ENCODE peak calls at places on chromosomes 6 and 20, in four cellular contexts. N is A549, W is BE2C, S is body of pancreas. C is an unnamed sample.

GRCh38 chr6:154508573-154509375 is 1.7 kb downstream of the CNKSR3 start:
- DNase-seq in S (peak; percentile 52), N (no peak), W (no peak), C (no peak)

GRCh38 chr20:7770578-7770977 is 169.7 kb downstream of the HAO1 start:
- DNase-seq in N (no peak), W (no peak), S (no peak), C (no peak)

GRCh38 chr6:32655311-32655710 is 11.1 kb downstream of the HLA-DQB1 start:
- DNase-seq in W (no peak), N (no peak), S (no peak), C (no peak)

GRCh38 chr20:48972816-48973215 is 51.3 kb downstream of the ARFGEF2 start:
- DNase-seq in W (no peak), N (no peak), S (no peak), C (no peak)

GRCh38 chr6:29919506-29919905 is 22.8 kb upstream of the HLA-A start:
- DNase-seq in W (no peak), S (no peak), N (no peak), C (no peak)

GRCh38 chr6:5439749-5440148 is 178.4 kb downstream of the FARS2 start:
- DNase-seq in N (peak; percentile 65), S (no peak), W (no peak), C (no peak)

GRCh38 chr20:36572701-36573102 is 695 bp upstream of the TGIF2 start:
- DNase-seq in W (no peak), N (peak; percentile 19), S (peak; percentile 42), C (no peak)

GRCh38 chr6:41039060-41039998 is at the start of gene UNC5CL:
- DNase-seq in W (peak; percentile 66), N (peak; percentile 46), S (peak; percentile 83), C (peak; percentile 82)

GRCh38 chr20:33475381-33476160 is 14.3 kb upstream of the CBFA2T2 start:
- DNase-seq in W (peak; percentile 15), S (no peak), N (no peak), C (no peak)

GRCh38 chr20:33477386-33478234 is 12.3 kb upstream of the CBFA2T2 start:
- DNase-seq in N (no peak), W (no peak), S (no peak), C (no peak)

GRCh38 chr20:33480071-33480470 is 9.8 kb upstream of the CBFA2T2 start:
- DNase-seq in N (no peak), W (no peak), S (no peak), C (no peak)

GRCh38 chr20:33482581-33482980 is 7.3 kb upstream of the CBFA2T2 start:
- DNase-seq in N (no peak), S (no peak), W (no peak), C (no peak)

GRCh38 chr20:33481431-33481941 is 8.4 kb upstream of the CBFA2T2 start:
- DNase-seq in S (no peak), W (no peak), N (no peak), C (no peak)
- H3K4me1 ChIP-seq in S (no peaks in the 10 kb centered on the region), W (no peaks in the 10 kb centered on the region), N (no peaks in the 10 kb centered on the region), C (no peaks in the 10 kb centered on the region)

GRCh38 chr6:66418906-66419305 is 711.9 kb upstream of the EYS start:
- DNase-seq in N (no peak), W (no peak), S (no peak), C (no peak)

GRCh38 chr6:66423047-66423446 is 716.0 kb upstream of the EYS start:
- DNase-seq in S (no peak), N (no peak), W (no peak), C (no peak)

DNA sequence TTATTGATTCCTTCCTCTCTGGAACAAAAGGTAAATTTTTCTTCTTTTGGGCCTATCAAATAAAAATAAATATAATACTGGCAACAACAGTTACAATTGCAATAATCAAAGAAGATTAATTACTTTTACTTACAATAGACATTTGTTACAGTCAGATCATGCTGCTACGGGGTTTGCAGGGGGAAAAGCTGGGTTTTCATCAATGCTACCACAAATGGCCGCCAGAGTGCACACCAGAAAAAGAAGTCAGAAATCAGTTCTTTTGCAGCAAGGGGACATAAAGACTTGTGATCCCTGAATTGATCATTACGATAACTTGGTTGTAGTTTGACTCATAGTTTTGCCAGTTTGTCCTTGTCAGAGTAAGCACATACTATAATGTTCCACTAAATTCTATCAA is 714.5 kb upstream of the EYS start:
- DNase-seq in W (peak; percentile 8), S (no peak), N (peak; percentile 1), C (no peak)
- TF ChIP-seq CTCF in W (peak; percentile 43), S (no peak), N (no peak), C (no peak)

DNA sequence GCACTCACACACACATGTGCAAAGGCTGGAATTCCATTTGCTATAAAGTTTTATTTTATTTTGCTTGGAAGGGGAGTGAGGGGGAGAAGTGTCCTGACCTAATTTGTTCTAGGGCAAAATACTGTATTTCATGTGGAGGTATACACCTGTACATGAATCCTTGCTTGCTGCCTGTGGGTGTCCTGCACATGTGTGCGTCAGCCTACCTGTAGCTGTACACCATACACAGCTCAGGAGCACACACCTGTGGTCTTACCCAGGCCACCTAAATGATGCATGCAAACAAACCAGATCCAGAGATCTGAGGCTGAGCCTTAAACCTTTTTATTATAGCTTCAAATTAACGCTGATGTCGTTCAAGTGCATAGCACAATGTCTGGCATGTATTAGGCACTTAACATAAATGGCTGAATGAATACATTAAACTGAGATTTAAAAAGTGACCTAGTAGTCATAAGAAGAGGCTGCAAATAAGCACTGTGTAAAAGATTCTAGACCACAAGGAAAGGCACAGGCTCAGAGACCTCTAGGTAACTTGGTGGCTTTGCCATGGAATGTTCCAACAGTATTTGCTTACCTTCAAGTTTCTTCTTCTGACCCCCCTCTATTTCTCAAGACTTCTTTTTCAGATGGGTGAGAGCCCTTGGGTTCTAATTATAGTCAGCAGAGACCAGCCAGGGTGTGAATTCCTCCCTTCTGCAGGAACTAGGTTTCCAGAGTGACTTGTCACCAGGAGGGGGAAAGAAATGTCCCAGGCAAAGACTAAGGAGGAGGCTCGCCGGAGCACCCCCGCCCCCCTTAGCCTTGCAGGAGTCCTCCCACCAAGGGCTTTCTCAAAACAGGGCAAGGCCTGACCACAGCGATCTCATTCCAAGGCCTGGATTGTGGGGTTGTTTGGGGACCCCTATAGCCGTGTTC is 13.4 kb downstream of the FOXC1 start:
- DNase-seq in W (no peak), N (no peak), S (no peak), C (no peak)
- H3K4me3 ChIP-seq in W (no peak overlapping the region), N (no peak overlapping the region), S (no peak overlapping the region), C (no peak overlapping the region)

GRCh38 chr6:168200571-168201134 is 118.9 kb downstream of the DACT2 start:
- DNase-seq in N (no peak), S (no peak), W (no peak), C (no peak)
- H3K4me1 ChIP-seq in N (peaks cover 12% of the 10 kb centered on the region), S (peaks cover 15% of the 10 kb centered on the region), W (no peaks in the 10 kb centered on the region), C (no peaks in the 10 kb centered on the region)

DNA sequence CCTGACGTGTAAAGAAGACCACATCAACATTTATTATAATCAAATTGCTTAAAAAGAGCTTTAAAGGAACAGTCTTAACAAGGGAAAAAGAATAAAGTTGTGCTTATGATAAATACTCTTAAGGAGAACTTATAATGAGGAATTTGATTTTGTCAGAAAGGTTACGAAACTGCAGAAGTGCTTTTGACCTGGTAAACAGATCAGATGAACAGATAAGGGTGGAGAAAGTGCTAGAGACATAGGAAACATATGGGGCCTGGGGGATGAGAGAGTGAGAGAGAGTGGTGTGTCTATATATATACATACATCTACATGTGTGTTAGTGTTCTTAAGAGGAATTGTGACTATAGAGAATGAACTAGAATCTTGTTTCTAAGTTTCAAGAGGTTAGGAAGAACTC is 186.2 kb upstream of the GJE1 start:
- DNase-seq in N (no peak), S (no peak), W (no peak), C (no peak)
- TF ChIP-seq CTCF in N (no peak), S (no peak), W (no peak), C (no peak)

DNA sequence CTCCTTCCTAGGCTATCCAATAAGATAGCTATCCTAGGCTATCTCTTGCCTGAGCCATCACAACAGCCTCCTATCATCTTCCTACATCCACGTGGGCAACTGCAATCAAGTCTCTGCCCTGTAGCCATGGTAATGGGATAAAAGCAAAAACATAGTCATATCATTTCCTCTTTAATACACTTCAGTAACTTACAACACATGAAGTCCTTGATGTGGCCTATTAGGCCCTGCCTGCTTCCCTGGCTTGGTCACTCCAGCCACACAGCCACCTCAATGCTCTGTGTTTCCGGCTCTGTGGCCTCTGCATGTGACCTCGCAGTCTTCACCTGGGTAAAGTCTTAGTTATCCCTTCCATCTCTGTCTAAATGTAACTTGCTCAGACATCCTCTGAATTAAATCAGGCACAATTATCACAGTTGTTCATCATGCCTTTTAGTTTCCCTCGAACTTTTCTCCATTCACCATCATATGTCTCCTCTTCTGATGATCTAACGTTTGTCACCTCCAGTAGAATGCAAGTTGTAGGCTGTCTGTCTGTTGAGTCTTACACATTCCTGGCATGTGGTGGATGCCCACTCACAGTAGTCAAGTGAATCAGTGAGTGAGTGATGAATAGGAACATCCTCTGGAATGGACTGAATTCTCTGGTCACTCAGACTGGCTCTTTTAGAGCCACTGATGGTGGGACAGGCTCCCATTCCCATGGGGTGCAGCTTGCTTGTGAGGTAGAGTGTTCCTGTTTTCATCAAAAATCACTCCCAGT is 229.3 kb downstream of the TBC1D7 start:
- DNase-seq in S (no peak), W (no peak), N (no peak), C (no peak)
- H3K4me3 ChIP-seq in S (no peak overlapping the region), W (no peak overlapping the region), N (no peak overlapping the region), C (no peak overlapping the region)

GRCh38 chr6:35148167-35148741 is 7.1 kb upstream of the TCP11 start:
- DNase-seq in S (no peak), N (no peak), W (no peak), C (no peak)
- H3K4me1 ChIP-seq in S (no peaks in the 10 kb centered on the region), N (peaks cover 17% of the 10 kb centered on the region), W (no peaks in the 10 kb centered on the region), C (no peaks in the 10 kb centered on the region)

GRCh38 chr6:163634514-163635171 is 220.1 kb downstream of the QKI start:
- DNase-seq in S (no peak), W (peak; percentile 68), N (no peak), C (no peak)
- TF ChIP-seq CTCF in S (no peak), W (peak; percentile 30), N (no peak), C (no peak)